ENCODE peak calls at places on chromosome 6, in four cellular contexts. K, H, W and X are unnamed samples.

GRCh38 chr6:135087803-135088202 is 33.2 kb upstream of the HBS1L start:
- DNase-seq in K (peak; percentile 64), H (no peak), W (no peak), X (no peak)

GRCh38 chr6:107185570-107185969 is 70.3 kb upstream of the BEND3 start:
- DNase-seq in K (no peak), H (no peak), W (no peak), X (no peak)

GRCh38 chr6:3619201-3619600 is 132.3 kb downstream of the PXDC1 start:
- DNase-seq in K (no peak), H (no peak), W (no peak), X (no peak)

GRCh38 chr6:139243531-139243930 is 48.3 kb downstream of the TXLNB start:
- DNase-seq in K (no peak), H (no peak), W (no peak), X (no peak)

GRCh38 chr6:39786636-39787035 is 5.5 kb upstream of the DAAM2 start:
- DNase-seq in K (no peak), H (no peak), W (no peak), X (no peak)

GRCh38 chr6:3310710-3311109 is 52.0 kb downstream of the PSMG4 start:
- DNase-seq in K (no peak), H (no peak), W (no peak), X (no peak)

GRCh38 chr6:29834564-29835436 is 7.2 kb downstream of the HLA-G start:
- DNase-seq in K (peak; percentile 73), H (peak; percentile 33), W (peak; percentile 37), X (peak; percentile 38)

GRCh38 chr6:170221753-170222400 is 69.0 kb downstream of the DLL1 start:
- DNase-seq in K (peak; percentile 33), H (no peak), W (peak; percentile 4), X (peak; percentile 16)

GRCh38 chr6:31967926-31968320 is 4.0 kb downstream of the DXO start:
- DNase-seq in K (no peak), H (no peak), W (no peak), X (no peak)

GRCh38 chr6:147970970-147971369 is 371.7 kb upstream of the SASH1 start:
- DNase-seq in K (no peak), H (no peak), W (no peak), X (no peak)

GRCh38 chr6:146913842-146914562 is 290.2 kb upstream of the STXBP5 start:
- DNase-seq in K (no peak), H (peak; percentile 65), W (peak; percentile 26), X (peak; percentile 28)

GRCh38 chr6:122289721-122290501 is 109.5 kb upstream of the HSF2 start:
- DNase-seq in K (no peak), H (no peak), W (no peak), X (no peak)

GRCh38 chr6:140050232-140050995 is 676.0 kb upstream of the CITED2 start:
- DNase-seq in K (no peak), H (no peak), W (no peak), X (no peak)

GRCh38 chr6:159617444-159617843 is 75.6 kb downstream of the SOD2 start:
- DNase-seq in K (no peak), H (no peak), W (no peak), X (no peak)

GRCh38 chr6:161917645-161918044 is 643.8 kb upstream of the AGPAT4 start:
- DNase-seq in K (no peak), H (no peak), W (no peak), X (no peak)
- H3K4me3 ChIP-seq in K (no peak overlapping the region), H (no peak overlapping the region), W (no peak overlapping the region), X (no peak overlapping the region)

GRCh38 chr6:111566222-111566717 is 39.4 kb downstream of the TRAF3IP2 start:
- DNase-seq in K (no peak), H (no peak), W (no peak), X (no peak)

GRCh38 chr6:111564482-111564945 is 41.2 kb downstream of the TRAF3IP2 start:
- DNase-seq in K (no peak), H (no peak), W (no peak), X (no peak)

GRCh38 chr6:111566873-111567517 is 38.7 kb downstream of the TRAF3IP2 start:
- DNase-seq in K (no peak), H (no peak), W (no peak), X (no peak)

GRCh38 chr6:111563581-111563980 is 42.1 kb downstream of the TRAF3IP2 start:
- DNase-seq in K (no peak), H (no peak), W (no peak), X (no peak)

GRCh38 chr6:111565316-111566221 is 40.1 kb downstream of the TRAF3IP2 start:
- DNase-seq in K (no peak), H (no peak), W (no peak), X (no peak)
- H3K36me3 ChIP-seq in K (peaks cover 10% of the 10 kb centered on the region), H (no peaks in the 10 kb centered on the region), W (no peaks in the 10 kb centered on the region), X (peaks cover 89% of the 10 kb centered on the region)

DNA sequence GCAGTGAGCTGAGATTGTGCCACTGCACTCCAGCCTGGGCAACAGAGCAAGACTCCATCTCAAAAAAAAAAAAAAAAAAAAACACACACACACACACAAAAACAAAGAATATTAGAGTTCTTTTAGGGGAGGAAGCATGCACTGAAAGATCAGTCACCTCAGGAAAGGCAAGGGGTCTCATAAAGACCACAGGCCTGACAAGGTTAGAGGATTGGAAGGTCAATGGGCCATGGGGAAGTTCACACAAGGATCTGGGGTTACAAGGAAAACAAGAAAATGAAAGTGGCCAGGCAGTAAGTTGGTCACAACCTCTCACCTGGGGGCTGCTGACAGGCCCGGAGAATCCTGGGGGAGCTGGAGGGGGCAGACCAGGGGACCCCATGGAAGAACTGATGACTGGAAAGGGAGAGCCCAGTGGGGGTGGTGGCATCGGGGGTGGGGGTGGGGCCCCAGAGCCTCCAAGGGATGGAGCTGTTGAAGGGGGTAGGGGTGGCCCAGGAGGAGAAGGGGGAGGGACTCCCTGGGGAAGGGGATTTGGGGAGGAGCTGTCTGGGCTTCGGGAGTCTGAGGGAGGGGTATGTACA is 1.5 kb downstream of the RXRB start:
- DNase-seq in K (no peak), H (no peak), W (no peak), X (no peak)
- H3K4me3 ChIP-seq in K (no peak overlapping the region), H (no peak overlapping the region), W (peak overlapping the region; percentile 84), X (peak overlapping the region; percentile 94)

GRCh38 chr6:52512199-52512598 is 64.7 kb downstream of the TRAM2 start:
- DNase-seq in K (no peak), H (no peak), W (peak; percentile 22), X (no peak)
- H3K36me3 ChIP-seq in K (peaks cover 15% of the 10 kb centered on the region), H (peaks cover 21% of the 10 kb centered on the region), W (no peaks in the 10 kb centered on the region), X (peaks cover 22% of the 10 kb centered on the region)

DNA sequence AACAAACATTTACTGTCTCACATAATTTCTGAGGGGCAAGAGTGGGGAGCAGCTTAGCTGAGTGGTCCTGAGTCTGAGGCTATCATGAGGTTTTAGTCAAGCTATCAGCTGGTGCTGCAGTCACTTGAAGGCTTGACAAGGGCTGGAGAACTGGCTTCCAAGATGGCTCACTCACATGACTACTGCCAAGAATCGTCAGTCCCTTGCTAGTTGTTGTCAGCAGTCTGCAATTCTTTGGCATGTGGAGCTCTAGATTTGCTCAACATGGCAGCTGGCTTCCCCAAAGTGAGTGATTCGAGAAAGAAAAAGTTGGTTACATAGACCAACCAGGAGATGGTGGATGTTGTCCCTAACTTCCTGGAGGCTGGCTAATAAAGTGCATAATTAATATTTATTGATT is 2.8 kb upstream of the LRRC1 start:
- DNase-seq in K (no peak), H (no peak), W (no peak), X (no peak)
- H3K4me3 ChIP-seq in K (no peak overlapping the region), H (no peak overlapping the region), W (no peak overlapping the region), X (no peak overlapping the region)

GRCh38 chr6:167906899-167907298 is 80.2 kb downstream of the AFDN start:
- DNase-seq in K (no peak), H (no peak), W (peak; percentile 74), X (peak; percentile 86)
- H3K36me3 ChIP-seq in K (no peaks in the 10 kb centered on the region), H (peaks cover 25% of the 10 kb centered on the region), W (peaks cover 3% of the 10 kb centered on the region), X (peaks cover 40% of the 10 kb centered on the region)